ENCODE peak calls at places on chromosomes 16 and 17, in four cellular contexts. M, A, T and P are unnamed samples.

GRCh38 chr17:30376621-30377452 is 1.9 kb upstream of the CPD start:
- DNase-seq in M (peak), A (peak), T (no peak), P (peak)

GRCh38 chr17:78933025-78933958 is 8.1 kb upstream of the TIMP2 start:
- DNase-seq in M (peak), A (no peak), T (no peak), P (no peak)

GRCh38 chr16:82439678-82440293 is 187.0 kb upstream of the CDH13 start:
- DNase-seq in M (no peak), A (no peak), T (peak), P (no peak)

GRCh38 chr16:66515543-66516171 is 34.3 kb downstream of the TK2 start:
- DNase-seq in M (peak), A (no peak), T (peak), P (no peak)

GRCh38 chr16:88977845-88978607 is 1.0 kb upstream of the CBFA2T3 start:
- DNase-seq in M (no peak), A (no peak), T (no peak), P (no peak)

GRCh38 chr17:44269118-44269794 is 1.3 kb upstream of the SLC4A1 start:
- DNase-seq in M (no peak), A (no peak), T (no peak), P (no peak)

GRCh38 chr16:70753228-70753627 is 47.7 kb downstream of the VAC14 start:
- DNase-seq in M (no peak), A (no peak), T (no peak), P (peak)

GRCh38 chr17:50843150-50843905 is 7.9 kb downstream of the WFIKKN2 start:
- DNase-seq in M (no peak), A (no peak), T (no peak), P (no peak)

GRCh38 chr17:51722994-51723393 is 435.5 kb downstream of the CA10 start:
- DNase-seq in M (no peak), A (no peak), T (no peak), P (no peak)

GRCh38 chr16:10988164-10988803 is 43.9 kb downstream of the CLEC16A start:
- DNase-seq in M (no peak), A (no peak), T (peak), P (no peak)

GRCh38 chr17:45038771-45039634 is 12.4 kb downstream of the DCAKD start:
- DNase-seq in M (no peak), A (no peak), T (no peak), P (no peak)

GRCh38 chr17:43018932-43019331 is 3.3 kb downstream of the VAT1 start:
- DNase-seq in M (no peak), A (no peak), T (no peak), P (no peak)

GRCh38 chr17:53570731-53571130 is 252.0 kb upstream of the KIF2B start:
- DNase-seq in M (no peak), A (no peak), T (no peak), P (no peak)

GRCh38 chr17:18185832-18186231 is 2.2 kb downstream of the ALKBH5 start:
- DNase-seq in M (no peak), A (no peak), T (no peak), P (no peak)

GRCh38 chr17:75516255-75516618 is at the start of gene TSEN54:
- DNase-seq in M (peak), A (peak), T (peak), P (peak)

GRCh38 chr17:50166518-50167181 is 845 bp downstream of the SGCA start:
- DNase-seq in M (no peak), A (no peak), T (no peak), P (no peak)

GRCh38 chr17:48358203-48358602 is 71.8 kb downstream of the SKAP1 start:
- DNase-seq in M (no peak), A (no peak), T (no peak), P (no peak)

GRCh38 chr17:14784997-14785696 is 480.0 kb downstream of the PMP22 start:
- DNase-seq in M (no peak), A (no peak), T (peak), P (no peak)

GRCh38 chr17:77957215-77957868 is 1.2 kb upstream of the TNRC6C start:
- DNase-seq in M (peak), A (no peak), T (no peak), P (no peak)

GRCh38 chr17:33602981-33603380 is 309.9 kb upstream of the ASIC2 start:
- DNase-seq in M (no peak), A (no peak), T (peak), P (no peak)